ENCODE peak calls at places on chromosomes 12 and 14, in four cellular contexts. I is K562, Z is HepG2, L is A549. F is an unnamed sample.

GRCh38 chr12:13436182-13436581 is 239.7 kb downstream of the EMP1 start:
- DNase-seq in Z (no peak), L (no peak), I (no peak), F (no peak)

GRCh38 chr12:120702629-120703028 is 7.6 kb upstream of the UNC119B start:
- DNase-seq in I (no peak), Z (peak), L (no peak), F (no peak)

GRCh38 chr14:65791551-65791981 is 379.0 kb downstream of the FUT8 start:
- DNase-seq in I (peak), Z (no peak), L (peak), F (no peak)

GRCh38 chr14:101464984-101465794 is 96.1 kb upstream of the DIO3 start:
- DNase-seq in I (no peak), L (no peak), Z (no peak), F (no peak)

GRCh38 chr14:72965249-72965648 is 39.0 kb downstream of the DCAF4 start:
- DNase-seq in L (peak), I (peak), Z (peak), F (no peak)

GRCh38 chr14:30462358-30462757 is 96.6 kb upstream of the G2E3 start:
- DNase-seq in L (no peak), I (no peak), Z (no peak), F (no peak)

GRCh38 chr12:131803995-131804521 is 24.1 kb upstream of the MMP17 start:
- DNase-seq in L (no peak), I (no peak), Z (no peak), F (no peak)

GRCh38 chr14:20427231-20428009 is 8.5 kb downstream of the KLHL33 start:
- DNase-seq in L (peak), Z (peak), I (peak), F (no peak)

GRCh38 chr14:91202234-91202974 is 42.1 kb downstream of the GPR68 start:
- DNase-seq in I (peak), L (no peak), Z (no peak), F (no peak)

GRCh38 chr14:77355811-77356210 is 21.1 kb downstream of the TMED8 start:
- DNase-seq in Z (no peak), I (no peak), L (no peak), F (no peak)

GRCh38 chr12:111284709-111285108 is 84.2 kb downstream of the PHETA1 start:
- DNase-seq in I (no peak), Z (no peak), L (no peak), F (no peak)

GRCh38 chr12:76637807-76638206 is 78.2 kb upstream of the OSBPL8 start:
- DNase-seq in L (no peak), I (no peak), Z (no peak), F (no peak)

GRCh38 chr12:57156701-57157403 is 9.4 kb upstream of the LRP1-AS start:
- DNase-seq in I (no peak), Z (no peak), L (no peak), F (no peak)

GRCh38 chr14:75826599-75826998 is 155.2 kb downstream of the TGFB3 start:
- DNase-seq in I (no peak), Z (no peak), L (no peak), F (no peak)

GRCh38 chr12:19965196-19966038 is 402.9 kb upstream of the PDE3A start:
- DNase-seq in L (no peak), Z (no peak), I (no peak), F (no peak)

GRCh38 chr12:32400114-32400672 is 835 bp downstream of the FGD4 start:
- DNase-seq in L (peak), Z (no peak), I (peak), F (peak)

DNA sequence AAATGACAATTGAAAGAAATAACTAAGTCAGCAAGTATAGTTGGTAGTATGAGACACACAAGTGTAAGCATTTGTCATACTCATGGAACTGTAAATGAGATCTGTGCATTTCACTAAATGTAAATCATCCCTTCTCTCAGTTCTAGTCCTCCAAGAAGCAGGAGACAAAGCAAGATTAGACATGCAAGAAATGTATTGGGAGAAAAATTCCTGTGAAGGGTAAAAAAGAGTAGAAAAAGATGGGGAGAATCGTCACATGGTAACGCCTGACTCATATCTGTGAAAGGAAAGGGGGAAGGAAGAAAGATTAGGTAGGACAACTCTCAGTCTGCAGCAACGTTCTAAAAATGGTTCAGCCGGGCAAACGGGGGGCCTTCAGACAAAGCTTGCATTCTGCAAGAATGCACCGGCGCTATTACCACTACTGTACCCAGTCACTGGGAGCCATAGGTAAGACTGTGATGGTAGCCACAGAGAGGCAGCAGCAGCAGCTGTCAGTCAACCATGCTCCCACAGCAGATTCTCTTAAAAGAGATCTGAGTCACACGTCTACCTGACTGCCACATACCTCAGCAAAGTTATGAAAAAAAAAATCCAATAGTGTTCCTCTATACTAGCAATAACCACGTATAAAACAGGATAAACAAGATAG is 18.0 kb upstream of the RFX4 start:
- DNase-seq in Z (no peak), I (no peak), L (no peak), F (no peak)
- TF ChIP-seq MAFK in Z (no peak), I (no peak), L (peak), F (no peak)

DNA sequence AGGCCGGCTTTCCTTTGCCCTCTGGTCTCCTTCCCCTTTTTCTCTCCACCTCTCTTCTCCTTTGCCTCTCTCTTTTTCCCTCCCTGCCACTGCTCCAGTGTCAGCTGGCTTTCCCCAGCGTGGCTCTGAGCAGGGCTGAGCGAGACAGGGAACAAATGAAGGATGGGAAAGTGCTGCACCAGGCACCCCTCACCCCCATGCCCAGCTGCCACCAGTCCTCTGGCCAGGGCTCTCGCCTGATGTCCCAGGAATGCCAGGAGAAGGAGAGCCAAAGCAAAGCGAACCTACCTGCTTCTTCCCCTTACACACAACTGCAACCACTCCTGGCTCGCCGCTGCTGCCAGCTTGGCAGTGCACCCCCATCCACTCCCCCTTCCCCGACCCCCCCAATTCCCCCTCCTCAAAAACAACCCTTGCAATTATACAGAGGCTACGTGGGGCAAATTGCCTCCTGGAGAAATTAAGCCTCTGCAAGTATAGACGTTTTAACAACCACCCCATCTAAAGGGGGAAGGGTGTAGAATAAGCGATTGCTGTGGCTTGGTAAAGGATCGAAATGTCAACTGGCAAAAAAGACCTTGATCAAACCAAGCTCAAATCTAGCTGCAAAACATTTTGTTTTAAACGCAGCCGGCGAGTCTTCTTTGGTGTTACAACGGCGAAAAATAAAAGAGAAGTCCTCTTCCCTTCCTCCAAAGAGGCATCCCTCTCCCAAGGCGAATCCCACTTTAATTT is 3.1 kb downstream of the BCL11B start:
- DNase-seq in Z (no peak), I (no peak), L (no peak), F (no peak)
- TF ChIP-seq RNF2 in Z (no peak), I (no peak), L (no peak), F (no peak)

GRCh38 chr14:80636071-80636470 is 305.5 kb downstream of the CEP128 start:
- DNase-seq in Z (no peak), L (peak), I (no peak), F (no peak)
- TF ChIP-seq HDAC2 in Z (no peak), L (no peak), I (no peak), F (no peak)

DNA sequence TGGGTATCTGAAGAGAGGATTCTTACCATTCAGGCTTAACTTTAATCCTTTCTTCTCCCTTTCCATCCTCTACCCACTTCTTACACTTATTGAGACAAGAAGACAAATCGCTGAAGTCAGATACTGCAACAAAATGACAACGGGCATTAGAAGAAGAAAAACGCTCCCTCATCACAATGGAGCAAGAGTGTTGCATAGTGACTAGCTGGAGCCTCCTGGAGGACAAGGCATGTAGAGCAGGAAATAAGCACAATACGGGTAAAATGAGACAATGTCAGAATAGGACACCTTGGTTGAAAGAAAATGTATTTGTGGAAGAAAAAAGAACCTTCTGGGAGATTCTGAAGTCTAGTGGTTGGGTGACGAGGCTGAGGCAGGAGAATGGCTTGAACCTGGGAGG is 501.0 kb downstream of the RERGL start:
- DNase-seq in L (peak), I (no peak), Z (peak), F (peak)
- TF ChIP-seq MAFK in L (peak), I (no peak), Z (peak), F (peak)

DNA sequence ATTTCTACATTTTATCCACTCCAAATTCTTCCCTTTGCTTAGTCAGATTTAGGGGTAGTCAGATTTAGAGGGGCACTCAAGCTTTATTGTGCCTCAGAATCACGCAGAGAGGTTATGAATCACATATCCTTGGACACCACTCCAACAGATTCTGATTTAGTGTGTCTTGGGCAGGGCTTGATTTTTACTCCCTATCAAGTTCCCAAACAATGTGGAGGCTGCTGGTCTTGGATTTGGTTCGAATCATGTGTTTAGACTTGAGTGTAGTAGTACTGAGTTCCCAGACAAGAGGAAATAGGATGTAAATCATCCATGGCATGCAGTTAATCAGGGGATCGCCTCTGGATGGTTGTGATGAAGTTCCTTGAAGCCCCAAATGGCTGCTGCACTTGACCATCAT is 298.2 kb upstream of the CLEC14A start:
- DNase-seq in I (no peak), Z (no peak), L (no peak), F (no peak)
- TF ChIP-seq RNF2 in I (no peak), Z (no peak), L (no peak), F (no peak)

F was measured in H1.